ENCODE peak calls at places on chromosomes 11 and 22, in nine cellular contexts. K is tibial nerve, V is IMR-90, P is astrocyte of the spinal cord, N is tibial artery, G is kidney, J is heart left ventricle, S is suprapubic skin, R is uterus. O is an unnamed sample.

GRCh38 chr22:20413217-20414058 is 19.5 kb downstream of the ZNF74 start:
- DNase-seq in V (no peak), R (no peak), S (no peak), J (no peak), N (peak), G (no peak), P (no peak), K (no peak), O (no peak)

GRCh38 chr11:507727-508515 is 879 bp upstream of the RNH1 start:
- DNase-seq in N (peak), S (no peak), R (peak), G (no peak), P (no peak), V (no peak), K (no peak), J (peak), O (no peak)

GRCh38 chr22:44906999-44907644 is 102.7 kb downstream of the PHF21B start:
- DNase-seq in G (peak), K (no peak), N (no peak), R (no peak), P (no peak), S (no peak), V (no peak), J (no peak), O (no peak)

GRCh38 chr11:100711984-100712383 is 24.9 kb downstream of the ARHGAP42 start:
- DNase-seq in J (no peak), K (no peak), R (no peak), S (no peak), P (no peak), G (no peak), N (no peak), V (no peak), O (no peak)

GRCh38 chr11:4093519-4094347 is 866 bp upstream of the RRM1 start:
- DNase-seq in K (no peak), S (no peak), G (no peak), J (no peak), R (no peak), P (no peak), N (no peak), V (no peak), O (no peak)

GRCh38 chr11:1222491-1223345 is at the start of gene MUC5B:
- DNase-seq in P (no peak), G (peak), R (no peak), S (peak), N (peak), J (no peak), V (no peak), K (no peak), O (no peak)

GRCh38 chr22:30763815-30764686 is 69.4 kb downstream of the OSBP2 start:
- DNase-seq in P (peak), V (peak), G (no peak), K (no peak), N (no peak), J (peak), R (peak), S (no peak), O (no peak)

GRCh38 chr11:78773077-78773476 is 198.4 kb upstream of the NARS2 start:
- DNase-seq in S (no peak), G (no peak), R (no peak), K (no peak), N (no peak), J (no peak), P (no peak), V (peak), O (no peak)

GRCh38 chr11:114774599-114775365 is 96.5 kb downstream of the NXPE2 start:
- DNase-seq in S (no peak), P (peak), N (no peak), G (no peak), V (peak), J (peak), K (no peak), R (no peak), O (no peak)

GRCh38 chr11:122207505-122207904 is 91.5 kb upstream of the BLID start:
- DNase-seq in G (no peak), P (peak), N (no peak), R (peak), S (no peak), K (no peak), V (peak), J (peak), O (no peak)

GRCh38 chr22:37428649-37429586 is 1.6 kb upstream of the ELFN2 start:
- DNase-seq in P (peak), V (peak), K (no peak), N (no peak), G (no peak), R (no peak), S (no peak), J (no peak), O (no peak)

GRCh38 chr11:102187416-102188125 is 77.3 kb downstream of the YAP1 start:
- DNase-seq in S (no peak), V (peak), G (no peak), R (no peak), K (no peak), N (no peak), J (no peak), P (peak), O (no peak)

GRCh38 chr11:121755191-121755590 is 302.4 kb upstream of the SORL1-AS1 start:
- DNase-seq in G (no peak), R (no peak), S (no peak), P (no peak), V (no peak), N (no peak), J (no peak), K (no peak), O (no peak)

GRCh38 chr11:67404515-67405195 is 772 bp downstream of the TBC1D10C start:
- DNase-seq in R (no peak), V (no peak), S (no peak), N (no peak), P (no peak), G (peak), J (no peak), K (no peak), O (no peak)
- H3K4me3 ChIP-seq in R (no peak), V (no peak), S (peak), N (no peak), P (no peak), G (no peak), J (no peak), K (peak), O (no peak)

GRCh38 chr11:74169736-74170458 is 905 bp downstream of the C2CD3 start:
- DNase-seq in P (peak), S (no peak), N (no peak), K (no peak), J (no peak), R (no peak), V (no peak), G (no peak), O (no peak)

GRCh38 chr11:74175923-74176322 is 4.8 kb downstream of the PPME1 start:
- DNase-seq in R (no peak), P (no peak), J (no peak), V (no peak), N (no peak), K (no peak), G (no peak), S (no peak), O (no peak)

GRCh38 chr11:74171630-74172465 is 759 bp downstream of the PPME1 start:
- DNase-seq in P (peak), K (no peak), G (no peak), V (no peak), N (no peak), S (no peak), R (no peak), J (no peak), O (no peak)

GRCh38 chr11:74168838-74169237 is 2.0 kb downstream of the C2CD3 start:
- DNase-seq in P (no peak), R (no peak), G (no peak), S (no peak), N (no peak), J (no peak), V (no peak), K (no peak), O (no peak)

DNA sequence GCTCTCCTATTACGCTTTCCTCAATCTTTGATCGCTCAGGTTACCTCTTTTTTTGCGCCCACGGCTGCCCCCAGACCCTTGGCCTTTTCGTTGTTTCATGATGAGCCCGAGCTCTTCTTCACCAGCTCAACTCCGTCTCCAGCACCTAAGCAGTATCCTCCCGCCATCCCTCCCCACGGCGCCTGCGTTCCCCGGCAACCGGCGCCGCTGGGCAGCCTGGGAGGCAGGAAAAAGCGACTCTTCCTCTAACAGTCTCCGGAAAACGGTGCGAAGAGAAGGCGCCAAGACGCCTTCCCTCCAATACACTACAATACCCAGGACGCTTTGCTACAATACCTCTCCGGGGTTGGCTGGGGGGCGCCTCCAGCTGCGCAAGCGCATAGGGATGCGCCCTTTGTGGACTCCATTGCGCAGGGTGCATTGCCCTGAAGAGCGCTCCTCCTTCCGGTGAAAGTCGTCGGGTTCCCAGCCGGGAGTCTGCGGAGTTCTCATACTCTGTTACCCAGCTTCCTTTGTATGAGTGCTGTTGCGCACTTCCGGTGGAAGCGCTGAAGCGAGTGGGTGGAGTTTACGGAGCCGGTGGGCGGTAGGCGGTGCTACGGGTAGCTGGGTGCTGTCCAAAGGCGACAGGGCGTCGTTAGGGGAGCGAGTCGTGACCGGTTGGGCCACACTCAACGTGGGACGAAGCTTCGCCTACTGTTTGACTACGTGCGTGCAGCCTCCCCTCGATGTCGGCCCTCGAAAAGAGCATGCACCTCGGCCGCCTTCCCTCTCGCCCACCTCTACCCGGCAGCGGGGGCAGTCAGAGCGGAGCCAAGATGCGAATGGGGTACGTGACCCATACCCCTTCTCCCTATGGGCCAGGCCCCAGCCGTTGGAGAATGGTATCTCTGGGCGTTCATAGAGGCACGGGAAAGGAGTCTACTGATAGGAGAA is at the start of the genes C2CD3 and PPME1:
- DNase-seq in V (peak), P (peak), N (peak), J (peak), G (peak), R (peak), S (peak), K (peak), O (peak)
- TF ChIP-seq CTCF in V (peak), P (peak), N (peak), J (peak), G (no peak), R (peak), S (peak), K (peak), O (peak)

GRCh38 chr22:50696799-50697561 is 24.4 kb downstream of the SHANK3 start:
- DNase-seq in P (no peak), N (no peak), V (no peak), J (no peak), S (peak), G (peak), R (no peak), K (no peak), O (peak)

GRCh38 chr22:50699001-50699753 is 26.6 kb downstream of the SHANK3 start:
- DNase-seq in P (no peak), G (peak), V (no peak), R (no peak), N (no peak), J (no peak), S (peak), K (no peak), O (peak)

GRCh38 chr22:50698546-50698945 is 25.9 kb downstream of the SHANK3 start:
- DNase-seq in V (no peak), P (no peak), R (no peak), N (no peak), S (peak), J (no peak), G (peak), K (no peak), O (peak)

GRCh38 chr22:50696251-50696798 is 23.7 kb downstream of the SHANK3 start:
- DNase-seq in J (no peak), K (no peak), N (no peak), G (no peak), S (peak), R (no peak), V (no peak), P (no peak), O (peak)

DNA sequence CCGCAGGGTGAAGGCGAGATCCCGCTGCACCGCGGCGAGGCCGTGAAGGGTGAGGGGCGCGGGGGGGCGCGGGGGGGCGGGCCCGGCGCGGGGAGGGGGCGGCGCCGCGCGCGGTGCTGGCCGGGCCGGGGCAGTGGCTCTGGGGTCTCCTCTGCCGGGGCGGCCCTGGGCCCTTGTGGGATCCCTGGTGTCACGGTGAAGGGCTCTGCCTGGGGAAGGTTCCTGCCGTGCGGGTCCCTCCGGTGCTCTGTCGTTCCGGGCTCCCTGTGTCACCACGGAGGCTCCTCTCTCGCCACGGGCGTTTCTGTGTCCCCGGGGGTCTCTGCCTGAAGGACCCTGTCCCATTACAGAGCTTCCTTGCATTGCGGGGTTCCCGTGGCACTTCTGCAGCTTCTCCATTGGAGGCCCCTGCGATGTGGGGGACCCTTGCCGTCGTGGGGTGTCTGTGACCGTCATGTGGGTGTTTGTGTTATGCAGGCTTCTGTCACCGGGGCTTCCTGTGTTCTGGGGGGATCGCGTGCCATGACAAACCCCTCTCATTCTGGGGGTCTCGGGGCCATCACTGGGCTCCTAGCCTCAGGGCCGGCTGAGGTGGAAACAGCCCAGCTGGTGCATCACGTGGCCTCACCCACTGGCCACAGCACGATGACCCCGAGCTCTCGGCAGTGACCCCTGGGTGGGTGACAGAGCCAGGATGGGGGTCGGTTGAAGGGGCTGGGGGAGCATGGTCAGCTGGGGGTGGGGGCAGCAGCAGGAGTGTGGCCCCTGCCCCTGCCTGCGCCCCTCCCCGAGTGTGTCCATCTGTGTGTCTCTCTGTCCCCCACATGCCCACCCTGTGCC is 25.3 kb downstream of the SHANK3 start:
- DNase-seq in K (no peak), N (no peak), V (no peak), G (peak), S (peak), P (no peak), J (no peak), R (no peak), O (peak)
- H3K4me3 ChIP-seq in K (peak), N (peak), V (peak), G (peak), S (peak), P (peak), J (peak), R (no peak), O (peak)

DNA sequence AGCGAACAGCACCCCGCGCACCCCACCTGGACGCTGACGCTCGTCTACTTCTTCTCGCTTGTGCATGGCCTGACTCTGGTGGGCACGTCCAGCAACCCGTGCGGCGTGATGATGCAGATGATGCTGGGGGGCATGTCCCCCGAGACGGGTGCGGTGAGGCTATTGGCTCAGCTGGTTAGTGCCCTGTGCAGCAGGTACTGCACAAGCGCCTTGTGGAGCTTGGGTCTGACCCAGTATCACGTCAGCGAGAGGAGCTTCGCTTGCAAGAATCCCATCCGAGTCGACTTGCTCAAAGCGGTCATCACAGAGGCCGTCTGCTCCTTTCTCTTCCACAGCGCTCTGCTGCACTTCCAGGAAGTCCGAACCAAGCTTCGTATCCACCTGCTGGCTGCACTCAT is 440 bp downstream of the AQP11 start:
- DNase-seq in J (peak), R (peak), K (no peak), G (no peak), V (peak), P (peak), S (no peak), N (peak), O (no peak)
- TF ChIP-seq CTCF in J (no peak), R (no peak), K (no peak), G (no peak), V (no peak), P (no peak), S (no peak), N (no peak), O (no peak)

DNA sequence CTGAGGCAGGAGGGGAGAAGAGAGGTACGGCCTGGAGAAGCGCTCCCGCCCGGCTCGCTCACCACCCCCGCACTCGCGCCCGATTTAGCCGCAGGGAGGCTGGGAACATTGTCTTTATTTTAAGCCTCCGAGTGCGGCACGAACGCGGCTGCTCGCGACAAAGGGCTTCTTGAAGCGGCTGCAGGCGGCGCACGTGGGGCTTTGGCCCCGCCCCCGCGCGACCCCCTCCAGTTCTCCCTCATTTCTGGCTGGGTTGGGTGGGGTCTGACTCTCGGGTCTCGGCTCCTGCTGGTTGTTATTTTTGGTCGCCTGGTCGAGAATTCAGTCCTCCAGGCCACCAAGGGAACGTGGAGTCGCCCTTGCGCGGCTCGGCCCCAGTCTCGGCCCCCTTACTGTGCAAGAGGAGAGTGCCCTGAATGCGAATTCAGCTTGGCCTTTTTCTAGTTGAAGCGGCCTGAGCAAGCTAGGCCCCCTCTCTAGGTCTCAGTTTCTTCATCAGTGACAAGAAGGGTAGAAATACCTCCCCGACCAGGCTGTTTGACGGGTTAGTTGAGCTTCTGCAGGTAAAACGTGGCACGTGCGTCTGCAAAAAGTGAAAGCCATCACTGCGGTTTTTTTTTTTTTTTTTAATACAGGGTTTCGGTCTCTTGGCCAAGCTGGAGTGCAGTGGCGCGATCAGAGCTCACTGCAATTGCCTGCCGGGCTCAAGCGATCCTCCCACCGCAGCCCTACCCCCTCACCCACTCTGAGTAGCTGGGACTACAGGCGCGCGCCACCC is 2.7 kb upstream of the CHRM1 start:
- DNase-seq in V (no peak), S (no peak), P (no peak), G (peak), N (no peak), K (no peak), R (no peak), J (peak), O (no peak)
- H3K4me3 ChIP-seq in V (no peak), S (peak), P (no peak), G (peak), N (peak), K (peak), R (no peak), J (peak), O (no peak)

O was measured in RWPE2.